ENCODE peak calls at places on chromosomes 5 and 9, in ten cellular contexts. G, U, R, Y, L, C, J, T, D and V are unnamed samples.

GRCh38 chr5:158522001-158522400 is 577.7 kb downstream of the EBF1 start:
- DNase-seq in J (no peak), L (peak; percentile 13), U (no peak), Y (no peak), G (peak; percentile 54), R (no peak), D (no peak), C (peak; percentile 5), T (no peak), V (peak; percentile 4)

GRCh38 chr9:99511723-99512122 is 289.6 kb downstream of the SEC61B start:
- DNase-seq in U (no peak), R (no peak), T (no peak), C (no peak), G (no peak), L (no peak), D (no peak), Y (no peak), J (no peak), V (peak; percentile 10)

GRCh38 chr5:139765409-139766217 is 30.0 kb upstream of the PSD2 start:
- DNase-seq in Y (peak; percentile 93), J (peak; percentile 82), L (peak; percentile 41), U (peak; percentile 60), D (peak; percentile 49), T (peak; percentile 18), G (no peak), R (peak; percentile 86), C (peak; percentile 73), V (peak; percentile 72)

GRCh38 chr5:112579771-112580170 is 157.9 kb upstream of the APC start:
- DNase-seq in D (no peak), L (no peak), J (no peak), Y (no peak), R (no peak), T (no peak), C (no peak), G (no peak), U (no peak), V (no peak)

GRCh38 chr5:15886156-15886555 is 293.4 kb downstream of the MARCHF11 start:
- DNase-seq in R (no peak), J (no peak), L (no peak), D (no peak), C (no peak), G (no peak), Y (no peak), T (no peak), U (no peak), V (no peak)

GRCh38 chr5:140073296-140073695 is 30.2 kb upstream of the NRG2 start:
- DNase-seq in T (peak; percentile 8), U (no peak), G (no peak), R (peak; percentile 6), J (peak; percentile 16), D (no peak), L (no peak), Y (no peak), C (peak; percentile 20), V (no peak)

GRCh38 chr5:179802207-179802883 is 4.3 kb downstream of the MGAT4B start:
- DNase-seq in L (no peak), D (no peak), C (no peak), J (no peak), T (no peak), G (no peak), R (no peak), Y (peak; percentile 60), U (peak; percentile 62), V (no peak)

GRCh38 chr5:81817086-81817485 is 66.2 kb upstream of the SSBP2 start:
- DNase-seq in G (no peak), D (no peak), Y (no peak), R (no peak), C (no peak), J (no peak), T (no peak), U (no peak), L (no peak), V (no peak)

GRCh38 chr5:127254729-127255284 is 35.8 kb upstream of the MEGF10 start:
- DNase-seq in Y (no peak), J (no peak), R (no peak), C (peak; percentile 86), L (no peak), U (peak; percentile 88), T (peak; percentile 44), D (no peak), G (peak; percentile 75), V (peak; percentile 95)

GRCh38 chr5:128532127-128532526 is 5.9 kb downstream of the FBN2 start:
- DNase-seq in G (no peak), J (no peak), T (no peak), L (no peak), U (no peak), R (no peak), C (no peak), D (no peak), Y (no peak), V (no peak)

GRCh38 chr5:79792518-79792917 is 102.9 kb downstream of the CMYA5 start:
- DNase-seq in T (no peak), R (no peak), D (no peak), J (no peak), Y (no peak), U (no peak), L (no peak), G (no peak), C (no peak), V (no peak)

GRCh38 chr9:37421914-37422288 is 595 bp upstream of the GRHPR start:
- DNase-seq in L (no peak), R (no peak), C (no peak), U (no peak), Y (no peak), D (no peak), J (peak; percentile 29), G (no peak), T (no peak), V (no peak)

GRCh38 chr9:80025131-80025530 is 453.4 kb downstream of the TLE4 start:
- DNase-seq in D (no peak), J (no peak), T (no peak), L (no peak), C (no peak), Y (no peak), R (no peak), U (no peak), G (no peak), V (no peak)

GRCh38 chr5:132557425-132557805 is 638 bp downstream of the RAD50 start:
- DNase-seq in G (no peak), J (peak; percentile 24), Y (peak; percentile 72), C (peak; percentile 28), L (no peak), U (peak; percentile 65), D (peak; percentile 14), T (peak; percentile 2), R (no peak), V (peak; percentile 6)

GRCh38 chr5:172941067-172941516 is 18.1 kb upstream of the RPL26L1 start:
- DNase-seq in D (no peak), R (peak; percentile 22), L (no peak), Y (no peak), U (no peak), C (no peak), J (no peak), G (no peak), T (no peak), V (peak; percentile 41)

GRCh38 chr9:34928921-34929320 is 29.2 kb upstream of the PHF24 start:
- DNase-seq in C (no peak), G (no peak), T (no peak), L (no peak), U (no peak), Y (no peak), J (no peak), D (no peak), R (no peak), V (no peak)

GRCh38 chr5:72817076-72817476 is 615 bp downstream of the TNPO1 start:
- DNase-seq in J (peak; percentile 42), R (no peak), Y (peak; percentile 74), D (peak; percentile 46), U (peak; percentile 35), G (peak; percentile 36), L (no peak), T (peak; percentile 29), C (peak; percentile 54), V (no peak)

GRCh38 chr5:158868570-158868969 is 231.1 kb downstream of the EBF1 start:
- DNase-seq in T (no peak), Y (no peak), U (no peak), R (no peak), J (no peak), D (no peak), G (no peak), L (no peak), C (no peak), V (no peak)

GRCh38 chr9:115213777-115214428 is 95.9 kb upstream of the TNC start:
- DNase-seq in U (peak; percentile 79), D (no peak), L (no peak), T (peak; percentile 50), J (no peak), C (peak; percentile 92), R (peak; percentile 21), G (peak; percentile 84), Y (no peak), V (peak; percentile 88)

GRCh38 chr9:136055715-136056545 is 39.2 kb downstream of the NACC2 start:
- DNase-seq in U (no peak), J (no peak), R (no peak), D (no peak), C (no peak), G (no peak), Y (peak; percentile 59), L (no peak), T (no peak), V (no peak)

GRCh38 chr5:169945831-169946261 is 34.4 kb downstream of the INSYN2B start:
- DNase-seq in T (peak; percentile 97), J (no peak), D (peak; percentile 87), C (peak; percentile 89), U (peak; percentile 32), G (peak; percentile 96), R (no peak), Y (no peak), L (peak; percentile 57), V (peak; percentile 66)

GRCh38 chr5:96902876-96903275 is 26.6 kb downstream of the ERAP2 start:
- DNase-seq in J (no peak), G (no peak), U (no peak), R (no peak), C (no peak), L (no peak), D (no peak), Y (no peak), T (no peak), V (no peak)

GRCh38 chr9:3650994-3651622 is 125.3 kb upstream of the RFX3 start:
- DNase-seq in R (no peak), L (no peak), D (no peak), G (no peak), J (no peak), T (no peak), U (no peak), C (no peak), Y (no peak), V (no peak)

GRCh38 chr9:4491621-4491975 is 1.3 kb downstream of the SLC1A1 start:
- DNase-seq in J (no peak), G (no peak), C (no peak), D (peak; percentile 26), T (no peak), L (no peak), Y (no peak), U (no peak), R (no peak), V (no peak)

GRCh38 chr5:157744055-157745011 is 821 bp downstream of the LSM11 start:
- DNase-seq in J (peak; percentile 18), C (peak; percentile 6), L (no peak), T (no peak), Y (peak; percentile 66), U (no peak), R (no peak), G (no peak), D (no peak), V (no peak)

GRCh38 chr5:129245489-129245888 is 150.9 kb downstream of the ISOC1 start:
- DNase-seq in C (no peak), L (no peak), R (no peak), J (no peak), G (no peak), Y (no peak), D (no peak), T (no peak), U (no peak), V (no peak)

GRCh38 chr5:54793612-54794436 is 191.6 kb downstream of the ESM1 start:
- DNase-seq in U (no peak), D (no peak), T (no peak), C (no peak), R (no peak), G (no peak), Y (no peak), L (no peak), J (no peak), V (no peak)

GRCh38 chr5:39255406-39255805 is 36.0 kb upstream of the FYB1 start:
- DNase-seq in J (no peak), D (no peak), U (no peak), G (no peak), T (no peak), C (no peak), L (no peak), R (no peak), Y (no peak), V (no peak)